ENCODE peak calls at places on chromosomes 11 and 22, in four cellular contexts. H is amygdala; X is activated naive CD4-positive, alpha-beta T cell; B is ACHN. L is an unnamed sample.

GRCh38 chr11:130455493-130456127 is 7.2 kb downstream of the ADAMTS15 start:
- DNase-seq in B (no peak), H (no peak), X (no peak), L (no peak)

GRCh38 chr22:28582806-28583205 is 96.8 kb downstream of the TTC28 start:
- DNase-seq in H (no peak), B (no peak), X (no peak), L (no peak)

GRCh38 chr11:30107899-30108298 is 91.1 kb upstream of the KCNA4 start:
- DNase-seq in H (no peak), B (peak), X (no peak), L (no peak)

GRCh38 chr11:17354070-17354924 is 2.7 kb downstream of the NCR3LG1 start:
- DNase-seq in X (no peak), B (peak), H (peak), L (peak)

GRCh38 chr11:72716291-72716690 is 35.9 kb downstream of the ARAP1 start:
- DNase-seq in H (no peak), B (no peak), X (no peak), L (peak)

GRCh38 chr11:60874421-60875365 is 7.4 kb downstream of the ZP1 start:
- DNase-seq in B (no peak), X (no peak), H (no peak), L (no peak)

GRCh38 chr11:3737386-3737933 is 59.9 kb downstream of the NUP98 start:
- DNase-seq in X (no peak), H (no peak), B (no peak), L (no peak)

GRCh38 chr11:48108231-48109045 is 108.2 kb upstream of the OR4B1 start:
- DNase-seq in X (no peak), B (no peak), H (no peak), L (no peak)

GRCh38 chr11:76670475-76671235 is at the start of gene LRRC32:
- DNase-seq in B (no peak), X (no peak), H (no peak), L (no peak)

GRCh38 chr11:128884703-128885338 is 6.3 kb upstream of the KCNJ5 start:
- DNase-seq in B (peak), X (no peak), H (peak), L (peak)

GRCh38 chr22:32020117-32020516 is 22.9 kb upstream of the SLC5A1 start:
- DNase-seq in H (no peak), B (peak), X (no peak), L (no peak)

L was measured in NCI-H2171 treated with DMSO at 0.1 percent for 48 hours.